ENCODE peak calls at places on chromosomes 13 and 19, in four cellular contexts. R is lower lobe of right lung, Q is AG04450, U is choroid plexus epithelial cell. K is an unnamed sample.

GRCh38 chr19:47363758-47364529 is 14.8 kb downstream of the DHX34 start:
- DNase-seq in R (no peak), Q (no peak), U (peak), K (no peak)

GRCh38 chr13:31048521-31048920 is 113.2 kb downstream of the HSPH1 start:
- DNase-seq in U (no peak), R (no peak), Q (no peak), K (no peak)

GRCh38 chr19:41887711-41888382 is 4.9 kb downstream of the ARHGEF1 start:
- DNase-seq in U (peak), Q (no peak), R (peak), K (peak)

GRCh38 chr13:91398413-91399188 is at the start of gene GPC5:
- DNase-seq in U (peak), R (peak), Q (no peak), K (peak)

GRCh38 chr19:42199440-42200115 is 17.9 kb downstream of the DEDD2 start:
- DNase-seq in R (peak), Q (no peak), U (no peak), K (peak)

GRCh38 chr19:1945899-1946298 is 4.9 kb downstream of the CSNK1G2 start:
- DNase-seq in U (peak), R (no peak), Q (no peak), K (no peak)

GRCh38 chr19:16111909-16112752 is 442 bp downstream of the RAB8A start:
- DNase-seq in R (no peak), Q (no peak), U (no peak), K (no peak)

GRCh38 chr19:11136400-11137101 is 19.0 kb downstream of the SPC24 start:
- DNase-seq in U (no peak), Q (no peak), R (no peak), K (no peak)

GRCh38 chr19:56141416-56141992 is 417 bp downstream of the ZNF444 start:
- DNase-seq in R (no peak), U (peak), Q (no peak), K (peak)

GRCh38 chr19:16541526-16542044 is 652 bp downstream of the CHERP start:
- DNase-seq in U (peak), R (no peak), Q (no peak), K (no peak)

GRCh38 chr19:53906211-53907192 is 2.6 kb upstream of the CACNG7 start:
- DNase-seq in R (peak), Q (no peak), U (peak), K (peak)

GRCh38 chr19:46845959-46846459 is 4.6 kb downstream of the AP2S1 start:
- DNase-seq in R (no peak), Q (no peak), U (no peak), K (no peak)

GRCh38 chr19:40165362-40165937 is 25.8 kb upstream of the MAP3K10 start:
- DNase-seq in U (peak), R (peak), Q (no peak), K (peak)

GRCh38 chr19:48874309-48875135 is 2.3 kb downstream of the PPP1R15A start:
- DNase-seq in Q (no peak), R (no peak), U (peak), K (no peak)

GRCh38 chr19:5719274-5719960 is 529 bp downstream of the LONP1 start:
- DNase-seq in U (peak), Q (no peak), R (peak), K (no peak)

GRCh38 chr13:64675256-64675892 is 2554.8 kb downstream of the PCDH9 start:
- DNase-seq in Q (peak), R (no peak), U (peak), K (no peak)

DNA sequence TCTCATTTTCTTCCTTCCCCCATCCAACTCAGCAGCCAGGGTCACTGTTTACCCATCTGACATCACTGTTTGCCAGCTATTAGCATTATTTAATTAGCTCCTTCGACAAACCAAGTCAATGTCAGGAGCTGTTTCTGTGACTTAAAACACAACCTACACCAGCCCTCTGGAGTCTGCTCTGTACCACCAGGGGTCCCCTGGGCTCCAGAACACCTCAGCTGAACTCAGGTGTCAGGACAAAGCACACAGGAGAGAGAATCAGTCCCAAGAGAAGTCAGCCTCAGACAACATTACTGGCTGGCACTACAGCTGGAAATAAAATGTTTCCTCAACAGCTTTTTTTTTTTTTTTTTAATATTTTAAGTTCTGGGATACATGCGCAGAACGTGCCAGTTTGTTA is 45.1 kb downstream of the DCLK1 start:
- DNase-seq in Q (no peak), U (no peak), R (no peak), K (no peak)
- TF ChIP-seq CTCF in Q (no peak), U (no peak), R (no peak), K (no peak)

DNA sequence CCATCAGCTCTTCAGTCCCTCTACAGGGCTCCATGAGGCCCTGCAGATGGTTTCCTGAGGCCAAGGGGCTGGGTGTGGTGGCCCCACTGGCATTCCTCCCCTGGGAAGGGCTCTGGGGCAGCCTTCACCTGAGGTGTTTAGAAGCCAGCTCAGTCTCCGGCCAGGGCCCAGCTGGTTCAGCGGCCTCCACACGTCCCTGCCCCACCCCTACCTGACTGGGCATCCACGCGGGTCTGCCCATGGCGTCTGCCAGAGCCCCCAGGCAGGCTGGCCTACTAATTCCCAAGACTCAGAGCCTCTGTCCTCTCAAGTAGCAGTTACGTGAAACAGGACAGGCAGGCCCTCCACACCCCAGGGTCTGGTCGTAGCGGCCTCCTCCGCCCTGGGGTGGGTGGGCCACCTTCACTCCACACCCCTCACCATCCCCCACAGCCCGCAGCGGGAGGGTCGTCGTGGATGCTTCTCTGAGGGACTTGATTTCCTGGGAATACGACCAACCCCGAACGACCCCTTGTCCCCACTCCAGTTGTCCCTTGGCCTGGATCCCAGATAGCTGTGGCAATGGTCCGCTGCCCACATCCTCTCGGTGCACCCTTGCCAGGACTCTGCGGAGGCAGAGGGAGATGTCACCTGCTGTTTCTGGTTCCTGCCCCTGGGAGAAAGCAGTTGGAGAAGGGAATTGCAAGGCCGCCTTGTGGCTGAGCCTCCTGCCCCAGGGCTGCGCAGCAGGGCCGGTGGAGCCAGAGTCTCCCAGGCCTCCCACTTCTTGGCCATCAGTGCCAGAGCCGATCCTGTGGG is 24.3 kb downstream of the CAPN12 start:
- DNase-seq in U (no peak), Q (no peak), R (no peak), K (no peak)
- TF ChIP-seq CTCF in U (no peak), Q (no peak), R (no peak), K (no peak)

DNA sequence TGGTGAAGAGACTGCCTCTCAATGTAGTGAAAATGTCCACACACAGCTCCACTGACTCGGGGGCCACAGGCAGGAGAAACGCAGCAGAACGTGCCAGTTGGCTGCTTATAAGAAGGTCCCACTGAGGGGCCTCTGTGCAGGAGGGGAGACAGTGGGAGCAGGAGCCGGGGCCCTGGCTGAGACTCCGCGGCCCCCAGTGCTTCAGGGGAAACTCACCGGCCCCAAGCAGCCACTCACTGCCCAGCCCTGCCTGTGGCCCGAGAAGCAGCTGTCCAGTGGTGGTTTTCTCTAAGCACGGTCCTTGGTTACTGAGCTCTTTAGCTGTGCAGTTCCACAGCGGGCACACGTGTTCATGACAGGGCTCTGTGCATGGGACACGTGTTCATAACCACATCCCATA is 91.9 kb upstream of the MCF2L start:
- DNase-seq in Q (no peak), R (peak), U (no peak), K (no peak)
- TF ChIP-seq CTCF in Q (no peak), R (no peak), U (no peak), K (no peak)

GRCh38 chr19:19217110-19217509 is 5.4 kb downstream of the NCAN start:
- DNase-seq in U (peak), Q (no peak), R (no peak), K (no peak)
- TF ChIP-seq CTCF in U (peak), Q (no peak), R (no peak), K (no peak)